ENCODE peak calls at places on chromosomes 12 and 14, in seven cellular contexts. X is HEK293T; S is ureter; W is AG04450; Y is effector CD8-positive, alpha-beta T cell; I is EL; L is HTR-8/SVneo. T is an unnamed sample.

GRCh38 chr12:108948369-108948768 is 68.5 kb downstream of the DAO start:
- DNase-seq in Y (no peak), L (no peak), S (no peak), X (no peak), I (no peak), W (no peak), T (no peak)

GRCh38 chr12:111596985-111597730 is 2.0 kb downstream of the ATXN2 start:
- DNase-seq in Y (no peak), I (peak; percentile 75), X (peak; percentile 48), W (no peak), S (peak; percentile 62), L (peak; percentile 50), T (peak; percentile 43)

GRCh38 chr12:48816148-48816854 is 2.0 kb upstream of the CACNB3 start:
- DNase-seq in W (no peak), X (no peak), S (no peak), Y (no peak), L (no peak), I (no peak), T (no peak)

GRCh38 chr12:120164293-120164692 is 30.2 kb downstream of the GCN1 start:
- DNase-seq in S (no peak), L (no peak), X (no peak), Y (no peak), W (no peak), I (no peak), T (no peak)

GRCh38 chr14:26332966-26333365 is 264.9 kb downstream of the NOVA1 start:
- DNase-seq in W (no peak), S (no peak), Y (no peak), I (no peak), X (no peak), L (no peak), T (no peak)

GRCh38 chr12:99810718-99811593 is 163.4 kb downstream of the GARIN6 start:
- DNase-seq in S (no peak), Y (no peak), X (no peak), I (peak; percentile 44), L (peak; percentile 6), W (no peak), T (peak; percentile 58)

GRCh38 chr12:78220811-78221210 is 390.1 kb downstream of the NAV3 start:
- DNase-seq in X (no peak), Y (no peak), L (no peak), W (no peak), S (no peak), I (no peak), T (no peak)

GRCh38 chr12:93080994-93081809 is 152.1 kb upstream of the EEA1 start:
- DNase-seq in I (peak; percentile 67), W (no peak), X (no peak), Y (no peak), S (no peak), L (peak; percentile 59), T (no peak)

GRCh38 chr14:64507376-64508156 is 3.0 kb downstream of the ZBTB1 start:
- DNase-seq in Y (no peak), L (peak; percentile 57), I (no peak), W (no peak), S (no peak), X (no peak), T (no peak)

GRCh38 chr14:44657688-44658388 is 150.8 kb upstream of the FSCB start:
- DNase-seq in I (no peak), X (peak; percentile 5), S (no peak), L (peak; percentile 15), Y (no peak), W (no peak), T (peak; percentile 7)